ENCODE peak calls at places on chromosomes 2 and 18, in four cellular contexts. One of them, this sample, is unnamed.

GRCh38 chr2:236814558-236814957 is 244.9 kb downstream of the ACKR3 start:
- DNase-seq in IMR-90: no peak
- DNase-seq in K562: no peak
- DNase-seq in endothelial cell of umbilical vein: no peak
- DNase-seq in this sample: no peak

GRCh38 chr2:170597705-170598420 is 117.3 kb upstream of the SP5 start:
- DNase-seq in IMR-90: no peak
- DNase-seq in K562: no peak
- DNase-seq in endothelial cell of umbilical vein: no peak
- DNase-seq in this sample: no peak

GRCh38 chr2:99775585-99775984 is 285.8 kb upstream of the REV1 start:
- DNase-seq in IMR-90: peak; percentile 81
- DNase-seq in K562: no peak
- DNase-seq in endothelial cell of umbilical vein: no peak
- DNase-seq in this sample: no peak

GRCh38 chr2:69012310-69013122 is 463 bp upstream of the ANTXR1 start:
- DNase-seq in IMR-90: peak; percentile 76
- DNase-seq in K562: peak; percentile 68
- DNase-seq in endothelial cell of umbilical vein: peak; percentile 56
- DNase-seq in this sample: no peak

GRCh38 chr18:48138660-48139426 is 208.4 kb upstream of the SMAD2 start:
- DNase-seq in IMR-90: no peak
- DNase-seq in K562: no peak
- DNase-seq in endothelial cell of umbilical vein: no peak
- DNase-seq in this sample: no peak

GRCh38 chr2:174263989-174264388 is 15.7 kb upstream of the OLA1 start:
- DNase-seq in IMR-90: peak; percentile 83
- DNase-seq in K562: no peak
- DNase-seq in endothelial cell of umbilical vein: peak; percentile 37
- DNase-seq in this sample: peak; percentile 60

GRCh38 chr2:45713126-45713525 is 61.7 kb downstream of the PRKCE start:
- DNase-seq in IMR-90: no peak
- DNase-seq in K562: no peak
- DNase-seq in endothelial cell of umbilical vein: no peak
- DNase-seq in this sample: no peak

GRCh38 chr18:36333418-36333817 is 35.9 kb downstream of the FHOD3 start:
- DNase-seq in IMR-90: peak; percentile 62
- DNase-seq in K562: no peak
- DNase-seq in endothelial cell of umbilical vein: no peak
- DNase-seq in this sample: no peak

GRCh38 chr2:127498386-127498785 is 27.9 kb downstream of the IWS1 start:
- DNase-seq in IMR-90: peak; percentile 81
- DNase-seq in K562: no peak
- DNase-seq in endothelial cell of umbilical vein: no peak
- DNase-seq in this sample: no peak

GRCh38 chr2:95073856-95074662 is 47.5 kb downstream of the MRPS5 start:
- DNase-seq in IMR-90: no peak
- DNase-seq in K562: no peak
- DNase-seq in endothelial cell of umbilical vein: no peak
- DNase-seq in this sample: no peak

GRCh38 chr2:119703526-119703925 is 24.5 kb downstream of the TMEM177 start:
- DNase-seq in IMR-90: no peak
- DNase-seq in K562: no peak
- DNase-seq in endothelial cell of umbilical vein: no peak
- DNase-seq in this sample: no peak

GRCh38 chr18:26993568-26993967 is 128.1 kb upstream of the AQP4 start:
- DNase-seq in IMR-90: no peak
- DNase-seq in K562: no peak
- DNase-seq in endothelial cell of umbilical vein: no peak
- DNase-seq in this sample: no peak

GRCh38 chr18:69492861-69493260 is 92.2 kb downstream of the DOK6 start:
- DNase-seq in IMR-90: no peak
- DNase-seq in K562: no peak
- DNase-seq in endothelial cell of umbilical vein: no peak
- DNase-seq in this sample: no peak

GRCh38 chr2:181924336-181924735 is 32.8 kb downstream of the ITPRID2 start:
- DNase-seq in IMR-90: no peak
- DNase-seq in K562: no peak
- DNase-seq in endothelial cell of umbilical vein: no peak
- DNase-seq in this sample: no peak

GRCh38 chr18:22434973-22435608 is 17.4 kb upstream of the CTAGE1 start:
- DNase-seq in IMR-90: peak; percentile 91
- DNase-seq in K562: no peak
- DNase-seq in endothelial cell of umbilical vein: peak; percentile 53
- DNase-seq in this sample: no peak

GRCh38 chr2:69594341-69594740 is 49.2 kb downstream of the AAK1 start:
- DNase-seq in IMR-90: peak; percentile 51
- DNase-seq in K562: no peak
- DNase-seq in endothelial cell of umbilical vein: no peak
- DNase-seq in this sample: no peak

GRCh38 chr2:127217470-127218325 is 2.4 kb downstream of the CYP27C1 start:
- DNase-seq in IMR-90: no peak
- DNase-seq in K562: no peak
- DNase-seq in endothelial cell of umbilical vein: peak; percentile 14
- DNase-seq in this sample: peak; percentile 79

GRCh38 chr2:32271063-32271462 is 6.4 kb upstream of the NLRC4 start:
- DNase-seq in IMR-90: no peak
- DNase-seq in K562: no peak
- DNase-seq in endothelial cell of umbilical vein: no peak
- DNase-seq in this sample: no peak

GRCh38 chr2:203739351-203739750 is 32.9 kb downstream of the CD28 start:
- DNase-seq in IMR-90: no peak
- DNase-seq in K562: no peak
- DNase-seq in endothelial cell of umbilical vein: no peak
- DNase-seq in this sample: no peak

GRCh38 chr2:39523308-39524044 is 86.4 kb upstream of the MAP4K3 start:
- DNase-seq in IMR-90: peak; percentile 93
- DNase-seq in K562: no peak
- DNase-seq in endothelial cell of umbilical vein: peak; percentile 65
- DNase-seq in this sample: peak; percentile 57

DNA sequence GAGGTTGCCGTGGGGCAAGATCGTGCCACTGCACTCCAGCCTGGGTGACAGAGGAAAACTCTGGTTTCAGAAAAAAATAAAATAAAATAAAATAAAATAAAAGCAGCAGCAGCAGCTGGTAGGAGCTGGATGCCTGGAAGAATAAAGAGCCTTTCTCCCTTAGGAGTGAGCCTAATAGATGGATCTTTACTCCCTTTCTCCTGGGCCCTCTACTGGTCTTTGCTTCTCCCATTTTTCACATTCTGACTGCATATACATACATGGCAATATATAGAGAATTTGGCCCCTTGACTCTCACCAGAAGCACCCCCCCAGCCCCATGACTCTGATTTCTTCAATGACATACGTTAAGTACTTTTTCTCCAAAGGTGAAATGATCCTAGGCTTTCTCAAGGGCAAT is 9.8 kb upstream of the MALT1 start:
- DNase-seq in IMR-90: peak; percentile 38
- DNase-seq in K562: no peak
- DNase-seq in endothelial cell of umbilical vein: no peak
- DNase-seq in this sample: no peak
- H3K9me1 ChIP-seq in IMR-90: peaks cover 5% of the 10 kb centered on the region
- H3K9me1 ChIP-seq in K562: no peaks in the 10 kb centered on the region
- H3K9me1 ChIP-seq in endothelial cell of umbilical vein: no peaks in the 10 kb centered on the region
- H3K9me1 ChIP-seq in this sample: no peaks in the 10 kb centered on the region

GRCh38 chr2:158745067-158745865 is 49.9 kb upstream of the DAPL1 start:
- DNase-seq in IMR-90: peak; percentile 74
- DNase-seq in K562: no peak
- DNase-seq in endothelial cell of umbilical vein: peak; percentile 80
- DNase-seq in this sample: no peak

GRCh38 chr2:158746488-158746887 is 48.6 kb upstream of the DAPL1 start:
- DNase-seq in IMR-90: no peak
- DNase-seq in K562: no peak
- DNase-seq in endothelial cell of umbilical vein: peak; percentile 64
- DNase-seq in this sample: no peak

GRCh38 chr2:158747346-158747745 is 47.8 kb upstream of the DAPL1 start:
- DNase-seq in IMR-90: no peak
- DNase-seq in K562: no peak
- DNase-seq in endothelial cell of umbilical vein: no peak
- DNase-seq in this sample: no peak

GRCh38 chr2:158743899-158744298 is 51.2 kb upstream of the DAPL1 start:
- DNase-seq in IMR-90: no peak
- DNase-seq in K562: no peak
- DNase-seq in endothelial cell of umbilical vein: no peak
- DNase-seq in this sample: no peak

DNA sequence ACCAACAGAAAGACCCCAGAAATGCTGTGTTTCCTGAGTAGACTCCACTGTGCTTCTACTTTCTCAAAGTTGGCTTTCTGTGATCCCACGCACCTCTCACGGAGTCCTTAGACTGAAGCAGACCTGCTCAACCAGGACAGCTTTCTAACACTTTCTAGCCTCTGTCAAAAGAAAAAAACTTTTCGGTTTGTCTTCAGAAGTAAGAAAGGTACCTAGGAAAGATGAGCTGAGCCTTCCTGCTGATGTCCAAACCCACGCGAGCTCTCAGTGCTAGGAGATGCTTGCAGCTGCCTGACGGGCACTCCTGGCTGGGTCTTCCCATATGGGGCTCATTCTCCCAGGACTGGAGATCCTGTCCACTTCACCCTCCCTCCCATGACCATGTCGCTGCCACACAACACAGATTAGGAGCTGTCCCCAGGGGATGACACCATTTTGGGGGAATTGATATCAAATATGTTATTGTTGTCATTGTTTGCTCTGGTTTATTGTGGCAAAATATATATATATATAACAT is 49.2 kb upstream of the DAPL1 start:
- DNase-seq in IMR-90: no peak
- DNase-seq in K562: no peak
- DNase-seq in endothelial cell of umbilical vein: no peak
- DNase-seq in this sample: no peak
- H3K9me1 ChIP-seq in IMR-90: no peaks in the 10 kb centered on the region
- H3K9me1 ChIP-seq in K562: no peaks in the 10 kb centered on the region
- H3K9me1 ChIP-seq in endothelial cell of umbilical vein: no peaks in the 10 kb centered on the region
- H3K9me1 ChIP-seq in this sample: no peaks in the 10 kb centered on the region

DNA sequence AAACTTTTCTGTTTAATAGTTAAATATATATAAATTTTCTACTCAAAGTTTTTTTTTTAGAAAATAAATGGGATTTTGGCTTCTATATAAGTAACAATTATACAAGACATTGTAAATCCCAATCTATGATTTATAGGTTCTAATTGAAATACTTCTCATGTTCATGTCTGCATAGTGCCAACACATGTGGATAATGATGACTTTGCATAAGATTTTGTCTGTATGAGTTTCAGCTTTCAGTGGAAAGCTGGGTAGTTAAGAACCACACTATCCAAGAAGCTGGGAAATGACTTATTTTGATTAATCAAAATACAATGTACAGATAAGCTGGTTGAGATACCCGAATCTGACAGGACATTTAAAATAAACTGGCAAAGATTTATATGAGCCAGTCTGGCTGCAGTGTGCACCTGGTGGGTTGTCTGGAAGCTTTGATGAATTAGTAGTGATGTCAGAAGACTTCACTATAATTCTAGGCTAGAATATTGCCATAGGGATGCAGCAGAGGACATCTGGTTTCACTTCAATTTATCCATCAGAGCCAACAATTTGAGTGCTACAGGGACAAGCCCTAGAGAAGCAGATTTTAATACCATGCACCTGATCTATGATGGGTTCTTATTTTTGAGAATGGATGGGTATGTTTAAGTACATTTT is 45.4 kb downstream of the EML6 start:
- DNase-seq in IMR-90: no peak
- DNase-seq in K562: no peak
- DNase-seq in endothelial cell of umbilical vein: peak; percentile 6
- DNase-seq in this sample: no peak
- H3K9me1 ChIP-seq in IMR-90: no peaks in the 10 kb centered on the region
- H3K9me1 ChIP-seq in K562: no peaks in the 10 kb centered on the region
- H3K9me1 ChIP-seq in endothelial cell of umbilical vein: no peaks in the 10 kb centered on the region
- H3K9me1 ChIP-seq in this sample: no peaks in the 10 kb centered on the region

DNA sequence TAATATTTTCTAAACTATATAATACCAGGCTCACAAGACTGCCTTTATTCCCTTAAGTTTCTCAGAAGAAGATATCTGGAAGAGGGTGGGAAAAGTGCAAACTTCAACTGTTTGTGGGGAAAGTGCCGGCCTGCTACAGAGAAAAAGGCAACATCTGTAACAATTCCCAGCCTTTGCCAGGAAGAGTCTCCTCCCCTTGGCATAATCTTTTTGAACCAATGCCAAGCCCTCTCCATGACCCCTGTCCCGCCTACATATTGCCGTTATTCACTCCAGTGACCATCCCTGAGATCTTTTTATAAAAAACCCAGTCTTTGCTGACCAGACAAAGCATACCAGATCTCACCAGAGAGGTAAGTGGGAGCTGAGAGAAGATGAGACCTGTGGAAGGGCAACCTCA is at the start of gene REG3G:
- DNase-seq in IMR-90: no peak
- DNase-seq in K562: no peak
- DNase-seq in endothelial cell of umbilical vein: no peak
- DNase-seq in this sample: no peak
- H3K9me1 ChIP-seq in IMR-90: no peaks in the 10 kb centered on the region
- H3K9me1 ChIP-seq in K562: no peaks in the 10 kb centered on the region
- H3K9me1 ChIP-seq in endothelial cell of umbilical vein: no peaks in the 10 kb centered on the region
- H3K9me1 ChIP-seq in this sample: no peaks in the 10 kb centered on the region

GRCh38 chr2:195280024-195280423 is 377.0 kb upstream of the SLC39A10 start:
- DNase-seq in IMR-90: no peak
- DNase-seq in K562: no peak
- DNase-seq in endothelial cell of umbilical vein: no peak
- DNase-seq in this sample: no peak
- H3K9me1 ChIP-seq in IMR-90: no peaks in the 10 kb centered on the region
- H3K9me1 ChIP-seq in K562: no peaks in the 10 kb centered on the region
- H3K9me1 ChIP-seq in endothelial cell of umbilical vein: no peaks in the 10 kb centered on the region
- H3K9me1 ChIP-seq in this sample: no peaks in the 10 kb centered on the region

GRCh38 chr2:62151306-62151638 is 44.6 kb upstream of the B3GNT2 start:
- DNase-seq in IMR-90: no peak
- DNase-seq in K562: no peak
- DNase-seq in endothelial cell of umbilical vein: no peak
- DNase-seq in this sample: no peak
- H3K9me1 ChIP-seq in IMR-90: peaks cover 3% of the 10 kb centered on the region
- H3K9me1 ChIP-seq in K562: no peaks in the 10 kb centered on the region
- H3K9me1 ChIP-seq in endothelial cell of umbilical vein: no peaks in the 10 kb centered on the region
- H3K9me1 ChIP-seq in this sample: no peaks in the 10 kb centered on the region

DNA sequence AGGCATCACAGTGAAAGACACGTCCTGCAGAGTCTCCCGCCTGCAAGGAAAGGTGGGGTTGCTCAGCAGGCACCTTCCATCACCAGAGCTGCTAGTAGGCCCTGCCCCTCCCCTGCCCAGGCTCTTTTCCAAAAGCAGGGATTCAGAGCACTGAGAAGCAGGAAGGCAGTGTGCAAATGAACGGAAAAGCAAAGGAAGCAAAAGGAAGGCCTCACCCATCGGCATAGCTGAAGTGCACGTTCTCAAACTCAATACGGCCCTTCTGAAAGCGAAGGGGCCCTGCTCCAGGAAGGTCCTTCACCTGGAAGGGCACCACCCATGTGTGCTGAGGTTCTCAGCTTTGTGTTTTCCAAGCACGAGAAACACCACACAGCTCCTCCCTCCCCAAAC is 5.7 kb downstream of the ABCB6 start:
- DNase-seq in IMR-90: no peak
- DNase-seq in K562: no peak
- DNase-seq in endothelial cell of umbilical vein: no peak
- DNase-seq in this sample: no peak
- H3K9me1 ChIP-seq in IMR-90: peaks cover 9% of the 10 kb centered on the region
- H3K9me1 ChIP-seq in K562: no peaks in the 10 kb centered on the region
- H3K9me1 ChIP-seq in endothelial cell of umbilical vein: no peaks in the 10 kb centered on the region
- H3K9me1 ChIP-seq in this sample: no peaks in the 10 kb centered on the region

This sample was measured in keratinocyte.